ENCODE peak calls at places on chromosomes 11 and 22, in ten cellular contexts. O is AG10803, C is mesothelial cell of epicardium, F is psoas muscle, R is Calu3, J is B cell, P is A549, S is body of pancreas, I is HFF-Myc, K is epithelial cell of esophagus. B is an unnamed sample.
A peak's percentile ranks its signal among the peaks of the same experiment; 100 is the strongest.

GRCh38 chr11:11211888-11212287 is 141.2 kb downstream of the CSNK2A3 start:
- DNase-seq in O (no peak), C (no peak), F (no peak), R (no peak), J (no peak), P (no peak), S (no peak), I (no peak), K (peak; percentile 53), B (no peak)

GRCh38 chr11:65386307-65387081 is at the start of gene FRMD8:
- DNase-seq in O (peak; percentile 77), C (peak; percentile 82), F (peak; percentile 95), R (peak; percentile 88), J (peak; percentile 99), P (peak; percentile 82), S (peak; percentile 92), I (no peak), K (peak; percentile 87), B (peak; percentile 75)

GRCh38 chr11:123481647-123482046 is 51.6 kb downstream of the GRAMD1B start:
- DNase-seq in O (no peak), C (no peak), F (no peak), R (no peak), J (no peak), P (no peak), S (no peak), I (no peak), K (no peak), B (no peak)

GRCh38 chr11:75968021-75968685 is 153.1 kb downstream of the UVRAG start:
- DNase-seq in O (no peak), C (no peak), F (no peak), R (no peak), J (no peak), P (no peak), S (no peak), I (no peak), K (no peak), B (no peak)

GRCh38 chr11:106326087-106326486 is 248.6 kb downstream of the AASDHPPT start:
- DNase-seq in O (no peak), C (no peak), F (no peak), R (no peak), J (no peak), P (no peak), S (no peak), I (no peak), K (no peak), B (no peak)

GRCh38 chr11:15034687-15035267 is 38.6 kb upstream of the CALCB start:
- DNase-seq in O (no peak), C (no peak), F (no peak), R (no peak), J (no peak), P (no peak), S (no peak), I (no peak), K (no peak), B (no peak)

GRCh38 chr22:42918500-42918899 is 61.4 kb upstream of the ARFGAP3 start:
- DNase-seq in O (no peak), C (no peak), F (no peak), R (no peak), J (no peak), P (no peak), S (no peak), I (no peak), K (peak; percentile 79), B (no peak)

GRCh38 chr11:19350093-19350665 is 109.4 kb upstream of the E2F8 start:
- DNase-seq in O (no peak), C (no peak), F (no peak), R (no peak), J (no peak), P (no peak), S (no peak), I (no peak), K (no peak), B (no peak)

GRCh38 chr11:74650498-74650897 is 58.1 kb downstream of the POLD3 start:
- DNase-seq in O (peak; percentile 94), C (no peak), F (peak; percentile 13), R (no peak), J (no peak), P (no peak), S (no peak), I (peak; percentile 79), K (no peak), B (no peak)

GRCh38 chr11:78933361-78933760 is 358.7 kb upstream of the NARS2 start:
- DNase-seq in O (no peak), C (no peak), F (no peak), R (no peak), J (no peak), P (no peak), S (no peak), I (no peak), K (no peak), B (no peak)

GRCh38 chr22:24752091-24752623 is 22.4 kb downstream of the PIWIL3 start:
- DNase-seq in O (no peak), C (no peak), F (no peak), R (no peak), J (no peak), P (no peak), S (no peak), I (no peak), K (no peak), B (no peak)

GRCh38 chr22:43884600-43885318 is 7.1 kb downstream of the PNPLA5 start:
- DNase-seq in O (peak; percentile 46), C (peak; percentile 45), F (peak; percentile 68), R (peak; percentile 84), J (peak; percentile 68), P (peak; percentile 57), S (peak; percentile 67), I (no peak), K (peak; percentile 54), B (peak; percentile 75)

GRCh38 chr11:9015677-9016076 is 11.9 kb upstream of the NRIP3 start:
- DNase-seq in O (peak; percentile 82), C (no peak), F (peak; percentile 52), R (peak; percentile 57), J (peak; percentile 63), P (peak; percentile 86), S (peak; percentile 80), I (peak; percentile 58), K (peak; percentile 82), B (peak; percentile 48)

GRCh38 chr22:50473088-50473487 is 1.7 kb downstream of the SBF1 start:
- DNase-seq in O (no peak), C (no peak), F (no peak), R (peak; percentile 54), J (no peak), P (peak; percentile 60), S (peak; percentile 42), I (no peak), K (peak; percentile 42), B (no peak)

DNA sequence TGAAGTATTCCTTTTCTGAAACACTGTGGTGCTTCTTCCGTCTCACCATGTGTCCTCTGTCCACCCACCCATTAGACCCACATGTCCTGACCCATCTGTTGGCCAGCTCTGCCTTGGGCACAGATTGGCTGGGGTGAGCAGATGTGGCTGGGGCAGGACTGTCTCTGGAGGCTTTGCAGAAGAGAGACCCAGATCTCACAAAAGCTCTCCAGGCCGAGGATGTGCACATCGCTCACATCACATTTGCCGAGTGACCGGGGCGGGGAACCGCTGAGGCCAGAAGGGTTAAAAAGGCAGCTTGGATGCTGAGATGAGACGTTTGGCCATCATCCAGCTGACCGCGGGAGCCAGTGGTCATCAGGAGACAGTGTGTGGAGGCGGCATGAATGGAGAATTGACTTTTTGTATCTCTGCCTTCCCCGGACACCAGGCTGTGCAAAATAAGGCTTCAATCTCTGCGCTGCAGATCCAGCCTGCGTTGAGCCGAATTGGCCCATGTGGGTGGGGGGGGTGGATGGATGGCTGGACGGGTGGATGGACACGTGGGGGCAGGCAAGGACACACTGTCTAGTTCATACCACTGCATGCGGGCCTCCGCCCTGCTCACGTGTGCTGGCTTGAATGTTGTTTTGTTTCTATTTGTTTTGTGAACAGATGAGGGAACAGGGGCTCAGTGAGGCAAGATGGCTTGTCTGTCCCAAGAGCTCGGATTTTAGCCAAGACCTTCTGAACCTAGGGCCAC is 6.1 kb downstream of the IFITM10 start:
- DNase-seq in O (no peak), C (no peak), F (no peak), R (no peak), J (no peak), P (no peak), S (no peak), I (no peak), K (no peak), B (no peak)
- TF ChIP-seq CTCF in O (no peak), C (no peak), F (no peak), R (no peak), J (no peak), P (no peak), S (no peak), I (no peak), K (peak; percentile 26), B (no peak)

GRCh38 chr11:130874955-130875531 is 41.2 kb downstream of the SNX19 start:
- DNase-seq in O (no peak), C (no peak), F (no peak), R (no peak), J (no peak), P (no peak), S (no peak), I (no peak), K (no peak), B (no peak)
- TF ChIP-seq CTCF in O (no peak), C (no peak), F (no peak), R (no peak), J (no peak), P (no peak), S (no peak), I (no peak), K (no peak), B (no peak)

DNA sequence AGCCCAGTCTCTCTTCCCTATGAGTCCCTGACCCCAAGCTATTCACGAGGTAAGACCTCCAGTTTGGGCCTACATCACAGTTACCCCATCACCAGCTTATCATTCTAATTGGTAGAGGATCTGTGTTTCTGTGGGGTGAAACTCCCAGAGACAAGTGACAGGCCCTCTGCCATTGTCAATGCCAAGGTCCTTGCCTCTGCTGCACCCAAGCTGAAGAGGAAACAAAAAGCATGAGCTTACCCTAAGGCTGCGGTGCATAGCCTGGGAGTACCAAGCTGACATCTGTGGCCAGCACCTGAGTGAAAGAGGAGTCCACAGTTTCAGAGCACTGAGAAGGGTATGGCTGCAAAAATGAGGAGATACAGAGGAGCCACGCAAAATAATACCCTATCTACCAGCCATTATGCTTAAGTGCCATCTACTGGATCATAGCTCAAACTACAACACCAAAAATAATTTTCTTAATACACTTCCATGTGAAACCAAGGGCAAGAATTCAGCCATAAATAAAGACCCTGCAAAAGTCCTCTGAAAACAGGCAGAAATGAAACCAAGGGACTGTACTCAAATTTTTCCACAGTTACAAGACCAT is 62.3 kb upstream of the ANO5 start:
- DNase-seq in O (no peak), C (no peak), F (no peak), R (no peak), J (no peak), P (no peak), S (peak; percentile 9), I (no peak), K (peak; percentile 5), B (no peak)
- TF ChIP-seq CTCF in O (no peak), C (peak; percentile 31), F (peak; percentile 64), R (peak; percentile 44), J (no peak), P (peak; percentile 52), S (peak; percentile 85), I (no peak), K (peak; percentile 42), B (peak; percentile 73)

DNA sequence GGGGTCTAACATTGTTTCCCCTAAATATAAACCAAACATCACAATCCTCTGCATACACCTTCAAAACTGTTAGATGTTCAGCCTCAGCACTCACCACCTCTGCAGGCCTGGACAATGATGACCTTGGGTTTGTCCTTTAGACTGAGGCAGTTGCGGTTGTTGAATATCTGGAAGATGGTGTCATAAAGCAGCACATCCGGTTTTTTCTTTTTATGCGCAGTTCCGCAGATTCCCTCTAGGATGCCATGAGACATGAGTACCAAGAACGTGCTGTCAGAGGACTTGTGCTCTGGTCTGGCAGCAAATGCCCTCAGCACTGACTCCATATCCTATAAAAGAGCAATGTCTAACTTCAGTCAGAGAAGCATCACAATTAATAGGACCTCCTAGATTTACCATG is 22.8 kb downstream of the CASP5 start:
- DNase-seq in O (peak; percentile 5), C (no peak), F (no peak), R (peak; percentile 23), J (no peak), P (no peak), S (no peak), I (peak; percentile 33), K (peak; percentile 6), B (no peak)
- TF ChIP-seq CTCF in O (peak; percentile 6), C (no peak), F (no peak), R (no peak), J (no peak), P (no peak), S (no peak), I (peak; percentile 27), K (no peak), B (no peak)

B was measured in neural crest cell.